ENCODE peak calls at places on chromosomes 4 and X, in six cellular contexts. Q, C, T, D, K and F are unnamed samples.

GRCh38 chr4:94933799-94934198 is 176.0 kb downstream of the BMPR1B start:
- DNase-seq in Q (no peak), T (no peak), D (no peak), K (no peak), C (no peak), F (no peak)

GRCh38 chrX:346034-346813 is 27.6 kb upstream of the GTPBP6 start:
- DNase-seq in C (no peak), K (peak; percentile 12), T (no peak), Q (peak; percentile 40), D (no peak), F (peak; percentile 15)

GRCh38 chr4:176499518-176499917 is 179.8 kb downstream of the SPCS3 start:
- DNase-seq in T (no peak), Q (no peak), K (no peak), D (no peak), C (no peak), F (no peak)

GRCh38 chr4:88457307-88458090 is 580 bp downstream of the HERC5 start:
- DNase-seq in D (peak; percentile 20), Q (peak; percentile 67), C (peak; percentile 41), K (peak; percentile 52), T (peak; percentile 57), F (peak; percentile 50)

GRCh38 chrX:48958635-48959094 is 1.3 kb upstream of the OTUD5 start:
- DNase-seq in Q (peak; percentile 75), T (no peak), D (no peak), C (peak; percentile 36), K (peak; percentile 24), F (peak; percentile 78)

GRCh38 chr4:1674682-1675081 is 9.4 kb downstream of the FAM53A start:
- DNase-seq in T (no peak), C (no peak), Q (no peak), K (no peak), D (no peak), F (no peak)

GRCh38 chr4:169286562-169287301 is 16.0 kb upstream of the SH3RF1 start:
- DNase-seq in K (no peak), C (no peak), T (peak; percentile 23), Q (no peak), D (no peak), F (no peak)

GRCh38 chr4:186650401-186651180 is 73.1 kb downstream of the FAT1 start:
- DNase-seq in C (no peak), Q (no peak), D (no peak), T (no peak), K (no peak), F (no peak)

GRCh38 chrX:145843196-145843595 is 25.6 kb downstream of the SLITRK2 start:
- DNase-seq in T (peak; percentile 55), Q (no peak), K (no peak), D (no peak), C (no peak), F (no peak)

GRCh38 chrX:37776283-37776986 is 3.4 kb upstream of the CYBB start:
- DNase-seq in Q (no peak), T (no peak), D (no peak), K (no peak), C (no peak), F (no peak)

GRCh38 chr4:40196724-40197281 is at the start of gene RHOH:
- DNase-seq in T (peak; percentile 60), Q (no peak), D (peak; percentile 58), K (no peak), C (peak; percentile 37), F (no peak)

GRCh38 chr4:102449751-102450352 is 51.3 kb upstream of the NFKB1 start:
- DNase-seq in Q (no peak), K (no peak), D (peak; percentile 23), T (peak; percentile 71), C (peak; percentile 63), F (peak; percentile 17)

GRCh38 chr4:150960818-150961217 is 54.3 kb downstream of the LRBA start:
- DNase-seq in K (no peak), D (no peak), C (peak; percentile 28), Q (no peak), T (peak; percentile 77), F (peak; percentile 44)

GRCh38 chr4:85886665-85887064 is 411.7 kb downstream of the ARHGAP24 start:
- DNase-seq in T (no peak), D (no peak), Q (no peak), K (no peak), C (no peak), F (no peak)

GRCh38 chr4:40232610-40233009 is 35.8 kb downstream of the RHOH start:
- DNase-seq in D (no peak), T (no peak), C (no peak), Q (no peak), K (no peak), F (no peak)

GRCh38 chrX:57294961-57295360 is 8.5 kb downstream of the FAAH2 start:
- DNase-seq in C (no peak), K (no peak), T (no peak), D (no peak), Q (no peak), F (no peak)

GRCh38 chrX:24619647-24620046 is 27.5 kb downstream of the PCYT1B start:
- DNase-seq in T (no peak), D (no peak), Q (no peak), K (no peak), C (no peak), F (peak; percentile 49)

GRCh38 chrX:132482632-132483031 is 6.2 kb downstream of the MBNL3 start:
- DNase-seq in T (no peak), C (no peak), Q (no peak), K (no peak), D (no peak), F (no peak)

GRCh38 chr4:102504941-102505340 is 3.8 kb downstream of the NFKB1 start:
- DNase-seq in K (no peak), C (no peak), Q (no peak), T (no peak), D (no peak), F (no peak)

GRCh38 chrX:10246846-10247245 is 90.1 kb downstream of the CLCN4 start:
- DNase-seq in Q (no peak), K (no peak), D (no peak), C (no peak), T (no peak), F (no peak)

GRCh38 chr4:155759372-155760252 is 791 bp downstream of the GUCY1B1 start:
- DNase-seq in C (peak; percentile 22), Q (peak; percentile 73), K (peak; percentile 86), D (no peak), T (peak; percentile 36), F (peak; percentile 93)

GRCh38 chrX:119194631-119195030 is 41.5 kb upstream of the PGRMC1 start:
- DNase-seq in Q (no peak), K (no peak), T (peak; percentile 25), C (no peak), D (no peak), F (no peak)

GRCh38 chrX:53186363-53186762 is 38.6 kb downstream of the KDM5C start:
- DNase-seq in D (no peak), Q (no peak), C (no peak), K (no peak), T (no peak), F (no peak)

GRCh38 chrX:35149517-35149916 is 206.9 kb downstream of the FAM47B start:
- DNase-seq in C (no peak), D (no peak), Q (no peak), K (no peak), T (no peak), F (no peak)

GRCh38 chr4:120452006-120452405 is 385.4 kb upstream of the MAD2L1 start:
- DNase-seq in D (no peak), C (no peak), Q (no peak), T (no peak), K (no peak), F (no peak)

GRCh38 chrX:109312757-109313156 is 169.1 kb downstream of the GUCY2F start:
- DNase-seq in D (no peak), T (peak; percentile 51), K (no peak), Q (no peak), C (no peak), F (no peak)

GRCh38 chr4:153759407-153760226 is at the start of gene RNF175:
- DNase-seq in D (no peak), Q (peak; percentile 51), C (no peak), K (no peak), T (peak; percentile 89), F (peak; percentile 19)

GRCh38 chrX:7158468-7158990 is 10.6 kb upstream of the PUDP start:
- DNase-seq in T (peak; percentile 40), Q (no peak), C (no peak), K (no peak), D (no peak), F (no peak)

GRCh38 chr4:140373328-140374129 is at the start of gene SCOC:
- DNase-seq in D (peak; percentile 93), K (peak; percentile 99), Q (peak; percentile 99), T (peak; percentile 100), C (peak; percentile 100), F (peak; percentile 99)

GRCh38 chr4:60314367-60314766 is 885.8 kb upstream of the ADGRL3 start:
- DNase-seq in K (no peak), T (no peak), Q (no peak), C (no peak), D (no peak), F (no peak)

GRCh38 chr4:71261001-71261400 is 77.8 kb upstream of the SLC4A4 start:
- DNase-seq in K (peak; percentile 23), Q (no peak), C (no peak), D (no peak), T (no peak), F (peak; percentile 55)
- H3K27ac ChIP-seq in K (peak overlapping the region; percentile 88), Q (no peak overlapping the region), C (no peak overlapping the region), D (no peak overlapping the region), T (no peak overlapping the region), F (peak overlapping the region; percentile 57)

GRCh38 chr4:145680902-145681301 is 956 bp downstream of the C4orf51 start:
- DNase-seq in Q (no peak), D (no peak), T (no peak), C (no peak), K (no peak), F (no peak)
- H3K27me3 ChIP-seq in Q (no peaks in the 10 kb centered on the region), D (peaks cover 10% of the 10 kb centered on the region), T (no peaks in the 10 kb centered on the region), C (no peaks in the 10 kb centered on the region), K (no peaks in the 10 kb centered on the region), F (no peaks in the 10 kb centered on the region)

GRCh38 chr4:5374577-5374976 is 323.3 kb downstream of the STK32B start:
- DNase-seq in Q (no peak), T (no peak), D (no peak), K (no peak), C (no peak), F (no peak)

GRCh38 chr4:5373327-5373726 is 322.0 kb downstream of the STK32B start:
- DNase-seq in Q (no peak), K (no peak), C (no peak), D (no peak), T (no peak), F (no peak)

GRCh38 chr4:5376015-5376414 is 324.7 kb downstream of the STK32B start:
- DNase-seq in Q (no peak), D (no peak), C (no peak), K (no peak), T (no peak), F (no peak)

GRCh38 chr4:5372198-5372597 is 320.9 kb downstream of the STK32B start:
- DNase-seq in C (no peak), Q (no peak), T (no peak), K (no peak), D (no peak), F (no peak)

GRCh38 chr4:5374994-5375393 is 323.7 kb downstream of the STK32B start:
- DNase-seq in T (no peak), K (no peak), C (no peak), D (no peak), Q (no peak), F (no peak)
- H3K27ac ChIP-seq in T (no peak overlapping the region), K (no peak overlapping the region), C (no peak overlapping the region), D (no peak overlapping the region), Q (no peak overlapping the region), F (no peak overlapping the region)

DNA sequence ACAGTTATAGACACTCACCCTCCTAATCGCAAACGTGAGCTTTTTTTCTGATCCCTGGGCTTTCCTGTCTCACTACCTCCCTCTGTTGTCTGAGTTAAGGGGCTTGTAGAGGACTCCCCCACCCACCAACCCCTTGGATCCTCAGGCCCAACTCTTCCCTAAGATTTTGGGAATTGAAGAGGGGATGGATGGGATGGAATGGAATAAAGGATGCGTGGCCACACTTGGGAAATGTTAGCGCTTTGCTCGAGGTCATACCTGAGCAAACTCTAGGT is 1.5 kb downstream of the CNKSR2 start:
- DNase-seq in Q (no peak), C (no peak), K (no peak), D (no peak), T (peak; percentile 61), F (no peak)
- H3K27me3 ChIP-seq in Q (no peaks in the 10 kb centered on the region), C (peaks cover 11% of the 10 kb centered on the region), K (peaks cover 28% of the 10 kb centered on the region), D (no peaks in the 10 kb centered on the region), T (no peaks in the 10 kb centered on the region), F (no peaks in the 10 kb centered on the region)